ENCODE peak calls at places on chromosomes 7 and 10, in four cellular contexts. U, F, B and Y are unnamed samples.

GRCh38 chr7:22142593-22142992 is 196.9 kb upstream of the CDCA7L start:
- DNase-seq in B (no peak), U (no peak), F (no peak), Y (no peak)

GRCh38 chr10:110375121-110375520 is 70.4 kb upstream of the SMNDC1 start:
- DNase-seq in F (no peak), U (no peak), B (no peak), Y (no peak)

GRCh38 chr7:149731207-149731955 is 42.0 kb downstream of the ZNF467 start:
- DNase-seq in F (no peak), B (no peak), U (no peak), Y (peak; percentile 14)

GRCh38 chr10:103661198-103661950 is 167.9 kb downstream of the NEURL1 start:
- DNase-seq in F (no peak), U (no peak), B (peak; percentile 62), Y (peak; percentile 95)

GRCh38 chr7:96709381-96710228 is at the start of gene SEM1:
- DNase-seq in F (peak; percentile 89), B (peak; percentile 81), U (peak; percentile 88), Y (peak; percentile 88)

GRCh38 chr7:127598318-127598717 is 4.8 kb downstream of the FSCN3 start:
- DNase-seq in U (peak; percentile 47), F (no peak), B (no peak), Y (no peak)

GRCh38 chr10:83603708-83604107 is 535.6 kb upstream of the GHITM start:
- DNase-seq in U (no peak), B (no peak), F (peak; percentile 79), Y (no peak)

GRCh38 chr10:123847686-123848432 is 43.7 kb downstream of the CPXM2 start:
- DNase-seq in U (peak; percentile 36), F (no peak), B (peak; percentile 67), Y (no peak)

GRCh38 chr10:49736564-49737113 is 25.5 kb downstream of the OGDHL start:
- DNase-seq in F (no peak), U (no peak), B (no peak), Y (no peak)

GRCh38 chr7:138158739-138159528 is 82.7 kb downstream of the AKR1D1 start:
- DNase-seq in F (no peak), B (no peak), U (no peak), Y (no peak)

GRCh38 chr7:150393325-150393724 is 14.2 kb downstream of the ZNF775 start:
- DNase-seq in B (no peak), F (no peak), U (no peak), Y (no peak)

GRCh38 chr10:61835069-61835908 is 66.2 kb upstream of the ARID5B start:
- DNase-seq in F (peak; percentile 59), U (peak; percentile 73), B (peak; percentile 54), Y (no peak)

GRCh38 chr10:124290095-124290795 is 128.5 kb downstream of the OAT start:
- DNase-seq in B (no peak), U (no peak), F (peak; percentile 84), Y (peak; percentile 52)

GRCh38 chr7:30909431-30909830 is 2.2 kb upstream of the AQP1 start:
- DNase-seq in F (no peak), B (no peak), U (no peak), Y (no peak)

GRCh38 chr10:100969175-100970075 is at the start of gene SEMA4G:
- DNase-seq in U (peak; percentile 44), F (peak; percentile 45), B (no peak), Y (no peak)

GRCh38 chr7:128791968-128792319 is at the start of gene CCDC136:
- DNase-seq in U (no peak), B (no peak), F (no peak), Y (no peak)

GRCh38 chr10:29083096-29083495 is 205.8 kb upstream of the LYZL1 start:
- DNase-seq in F (no peak), B (no peak), U (no peak), Y (no peak)

GRCh38 chr7:18402488-18403183 is 92.9 kb upstream of the HDAC9 start:
- DNase-seq in F (no peak), U (no peak), B (no peak), Y (no peak)

GRCh38 chr10:103676851-103677417 is 178.4 kb downstream of the SH3PXD2A start:
- DNase-seq in U (no peak), F (no peak), B (peak; percentile 65), Y (peak; percentile 88)

GRCh38 chr7:5494683-5495561 is 71.3 kb upstream of the TNRC18 start:
- DNase-seq in F (peak; percentile 87), B (peak; percentile 76), U (peak; percentile 86), Y (peak; percentile 87)

GRCh38 chr10:21975378-21975990 is 28.0 kb downstream of the DNAJC1 start:
- DNase-seq in U (no peak), F (no peak), B (no peak), Y (no peak)

GRCh38 chr7:14125998-14126397 is 136.5 kb upstream of the ETV1 start:
- DNase-seq in F (no peak), B (no peak), U (no peak), Y (no peak)

GRCh38 chr7:98998821-98999725 is 120.7 kb downstream of the TRRAP start:
- DNase-seq in U (no peak), F (no peak), B (no peak), Y (peak; percentile 27)

GRCh38 chr10:78424721-78425120 is 391.1 kb downstream of the RPS24 start:
- DNase-seq in F (peak; percentile 16), B (no peak), U (peak; percentile 16), Y (peak; percentile 11)
- TF ChIP-seq CTCF in F (peak; percentile 35), B (peak; percentile 23), U (no peak), Y (no peak)

GRCh38 chr7:11346312-11346711 is 372.6 kb downstream of the PHF14 start:
- DNase-seq in B (no peak), F (no peak), U (no peak), Y (no peak)

GRCh38 chr7:11341285-11341944 is 367.7 kb downstream of the PHF14 start:
- DNase-seq in B (no peak), U (peak; percentile 47), F (peak; percentile 48), Y (no peak)

GRCh38 chr7:11343136-11343535 is 369.5 kb downstream of the PHF14 start:
- DNase-seq in B (no peak), F (no peak), U (no peak), Y (no peak)

GRCh38 chr7:11345621-11346020 is 371.9 kb downstream of the PHF14 start:
- DNase-seq in B (no peak), U (no peak), F (no peak), Y (no peak)

DNA sequence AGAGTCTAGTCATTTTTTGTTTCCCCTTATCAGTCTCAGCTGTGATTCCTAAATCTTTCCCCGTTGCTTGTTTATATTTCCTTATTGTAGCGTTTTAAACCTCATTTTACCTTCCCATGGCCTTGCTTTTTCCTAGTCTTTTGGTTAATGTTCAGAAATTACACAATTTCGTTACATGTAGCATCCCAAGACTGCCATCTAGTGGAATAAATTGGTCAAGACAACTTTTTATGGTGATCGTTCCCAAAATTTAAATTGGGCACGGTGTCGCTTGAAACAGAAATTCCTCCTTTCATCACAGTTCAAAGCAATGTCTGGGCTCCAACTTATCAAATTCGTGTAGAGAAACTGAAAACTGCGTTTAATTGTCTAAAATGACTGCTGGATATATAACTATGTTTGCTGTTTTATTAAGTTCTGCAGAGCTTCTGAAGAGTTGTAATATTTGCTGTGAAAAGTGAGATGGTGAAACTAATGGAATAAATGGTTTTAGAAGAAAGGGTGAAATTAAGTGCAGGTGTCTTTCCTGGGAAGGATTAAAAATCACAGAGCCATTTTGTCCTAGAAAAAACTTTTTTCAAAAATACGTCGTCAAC is 370.2 kb downstream of the PHF14 start:
- DNase-seq in B (peak; percentile 28), U (peak; percentile 43), F (peak; percentile 52), Y (no peak)
- TF ChIP-seq CTCF in B (peak; percentile 65), U (peak; percentile 83), F (peak; percentile 54), Y (peak; percentile 67)

GRCh38 chr7:11831727-11832495 is at the start of gene THSD7A:
- DNase-seq in B (peak; percentile 17), U (peak; percentile 52), F (peak; percentile 5), Y (peak; percentile 21)
- TF ChIP-seq CTCF in B (no peak), U (peak; percentile 27), F (no peak), Y (no peak)

GRCh38 chr10:132372516-132373095 is 24.4 kb upstream of the PWWP2B start:
- DNase-seq in B (no peak), U (no peak), F (no peak), Y (peak; percentile 43)

GRCh38 chr10:132373241-132373955 is 23.6 kb upstream of the PWWP2B start:
- DNase-seq in B (no peak), U (no peak), F (no peak), Y (peak; percentile 3)

GRCh38 chr10:132369636-132370185 is 27.3 kb upstream of the PWWP2B start:
- DNase-seq in U (no peak), B (no peak), F (no peak), Y (no peak)

GRCh38 chr10:132370426-132371340 is 26.3 kb upstream of the PWWP2B start:
- DNase-seq in B (no peak), U (no peak), F (no peak), Y (no peak)

DNA sequence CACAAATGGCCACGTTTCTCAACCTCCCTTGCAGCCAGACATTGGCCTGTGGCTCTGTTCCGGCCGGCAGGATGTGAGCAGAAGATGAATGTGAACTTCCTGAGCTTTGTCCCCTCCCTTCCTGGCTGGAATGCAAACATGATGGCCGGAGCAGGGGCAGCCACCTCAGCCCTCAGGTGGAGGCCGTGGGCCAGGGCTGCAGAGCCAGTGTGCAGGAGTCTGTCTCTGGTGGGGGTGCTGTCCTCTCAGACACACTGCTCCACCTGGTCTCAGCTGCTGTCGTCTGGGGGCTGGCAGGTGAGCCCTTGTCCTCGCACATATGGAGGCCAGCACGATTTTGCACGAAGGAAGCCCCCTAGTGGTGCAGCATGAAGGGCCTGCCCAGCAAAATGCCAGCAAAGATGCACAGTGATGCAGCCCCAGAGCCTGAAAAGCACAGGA is 25.3 kb upstream of the PWWP2B start:
- DNase-seq in B (no peak), F (peak; percentile 29), U (no peak), Y (no peak)
- TF ChIP-seq CTCF in B (peak; percentile 13), F (peak; percentile 44), U (peak; percentile 36), Y (no peak)